ENCODE peak calls at places on chromosome 1, in five cellular contexts. One of them, this sample, is unnamed.

GRCh38 chr1:54107131-54107530 is 45.7 kb downstream of the CDCP2 start:
- DNase-seq in CD4-positive, CD25-positive, alpha-beta regulatory T cell: no peak
- DNase-seq in right atrium auricular region: peak
- DNase-seq in neuronal stem cell: no peak
- DNase-seq in upper lobe of right lung: no peak
- DNase-seq in this sample: no peak

GRCh38 chr1:168320805-168321577 is 40.3 kb downstream of the TBX19 start:
- DNase-seq in upper lobe of right lung: no peak
- DNase-seq in CD4-positive, CD25-positive, alpha-beta regulatory T cell: no peak
- DNase-seq in neuronal stem cell: no peak
- DNase-seq in right atrium auricular region: peak
- DNase-seq in this sample: no peak

GRCh38 chr1:72623299-72623708 is 341.0 kb upstream of the NEGR1 start:
- DNase-seq in right atrium auricular region: no peak
- DNase-seq in CD4-positive, CD25-positive, alpha-beta regulatory T cell: no peak
- DNase-seq in neuronal stem cell: peak
- DNase-seq in upper lobe of right lung: no peak
- DNase-seq in this sample: no peak

GRCh38 chr1:6454856-6455751 is 10.9 kb downstream of the TNFRSF25 start:
- DNase-seq in neuronal stem cell: no peak
- DNase-seq in CD4-positive, CD25-positive, alpha-beta regulatory T cell: peak
- DNase-seq in right atrium auricular region: no peak
- DNase-seq in upper lobe of right lung: no peak
- DNase-seq in this sample: no peak

GRCh38 chr1:227805606-227806197 is 9.8 kb upstream of the PRSS38 start:
- DNase-seq in right atrium auricular region: no peak
- DNase-seq in neuronal stem cell: no peak
- DNase-seq in upper lobe of right lung: no peak
- DNase-seq in CD4-positive, CD25-positive, alpha-beta regulatory T cell: no peak
- DNase-seq in this sample: no peak

GRCh38 chr1:50735443-50735842 is 224.6 kb downstream of the FAF1 start:
- DNase-seq in upper lobe of right lung: no peak
- DNase-seq in neuronal stem cell: no peak
- DNase-seq in right atrium auricular region: no peak
- DNase-seq in CD4-positive, CD25-positive, alpha-beta regulatory T cell: no peak
- DNase-seq in this sample: no peak

GRCh38 chr1:151184211-151184610 is 5.8 kb downstream of the VPS72 start:
- DNase-seq in CD4-positive, CD25-positive, alpha-beta regulatory T cell: no peak
- DNase-seq in right atrium auricular region: no peak
- DNase-seq in upper lobe of right lung: no peak
- DNase-seq in neuronal stem cell: no peak
- DNase-seq in this sample: no peak

GRCh38 chr1:46691997-46692790 is 20.5 kb downstream of the TEX38 start:
- DNase-seq in CD4-positive, CD25-positive, alpha-beta regulatory T cell: no peak
- DNase-seq in upper lobe of right lung: no peak
- DNase-seq in neuronal stem cell: no peak
- DNase-seq in right atrium auricular region: no peak
- DNase-seq in this sample: no peak

GRCh38 chr1:46721806-46722205 is 2.9 kb upstream of the EFCAB14 start:
- DNase-seq in right atrium auricular region: no peak
- DNase-seq in upper lobe of right lung: no peak
- DNase-seq in neuronal stem cell: no peak
- DNase-seq in CD4-positive, CD25-positive, alpha-beta regulatory T cell: no peak
- DNase-seq in this sample: no peak

GRCh38 chr1:232574867-232575523 is 54.9 kb downstream of the SIPA1L2 start:
- DNase-seq in right atrium auricular region: no peak
- DNase-seq in neuronal stem cell: no peak
- DNase-seq in upper lobe of right lung: no peak
- DNase-seq in CD4-positive, CD25-positive, alpha-beta regulatory T cell: no peak
- DNase-seq in this sample: no peak

DNA sequence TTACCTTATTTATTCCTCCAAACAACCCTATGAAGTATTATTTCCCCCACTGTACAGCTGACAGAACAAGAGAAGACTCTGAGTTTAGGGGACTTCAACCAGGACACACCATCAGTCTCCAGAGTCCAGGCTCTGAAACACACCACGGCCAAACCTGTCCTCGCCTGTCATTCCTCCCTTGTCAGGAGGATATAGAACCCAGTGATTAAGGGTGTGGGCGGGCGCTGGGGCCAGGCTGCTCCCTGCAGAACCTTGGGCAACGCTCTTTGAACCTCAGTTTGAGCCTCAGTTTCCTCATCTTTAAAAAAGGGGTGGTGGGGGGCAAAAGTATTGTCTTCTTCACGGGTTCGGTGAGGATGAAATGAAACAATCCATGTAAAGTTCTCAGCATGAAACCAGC is 9.4 kb upstream of the CEP85 start:
- DNase-seq in right atrium auricular region: no peak
- DNase-seq in neuronal stem cell: no peak
- DNase-seq in CD4-positive, CD25-positive, alpha-beta regulatory T cell: no peak
- DNase-seq in upper lobe of right lung: no peak
- DNase-seq in this sample: peak
- H3K4me3 ChIP-seq in right atrium auricular region: no peak
- H3K4me3 ChIP-seq in neuronal stem cell: no peak
- H3K4me3 ChIP-seq in CD4-positive, CD25-positive, alpha-beta regulatory T cell: no peak
- H3K4me3 ChIP-seq in upper lobe of right lung: peak
- H3K4me3 ChIP-seq in this sample: no peak

GRCh38 chr1:174999926-175000696 is at the start of gene CACYBP:
- DNase-seq in right atrium auricular region: no peak
- DNase-seq in CD4-positive, CD25-positive, alpha-beta regulatory T cell: no peak
- DNase-seq in upper lobe of right lung: no peak
- DNase-seq in neuronal stem cell: no peak
- DNase-seq in this sample: no peak

GRCh38 chr1:175005085-175005783 is 5.5 kb downstream of the CACYBP start:
- DNase-seq in CD4-positive, CD25-positive, alpha-beta regulatory T cell: no peak
- DNase-seq in upper lobe of right lung: no peak
- DNase-seq in neuronal stem cell: no peak
- DNase-seq in right atrium auricular region: no peak
- DNase-seq in this sample: no peak

GRCh38 chr1:175000697-175001187 is 995 bp downstream of the CACYBP start:
- DNase-seq in right atrium auricular region: no peak
- DNase-seq in upper lobe of right lung: no peak
- DNase-seq in CD4-positive, CD25-positive, alpha-beta regulatory T cell: no peak
- DNase-seq in neuronal stem cell: no peak
- DNase-seq in this sample: no peak

GRCh38 chr1:175003521-175003920 is 3.8 kb downstream of the CACYBP start:
- DNase-seq in neuronal stem cell: no peak
- DNase-seq in right atrium auricular region: no peak
- DNase-seq in upper lobe of right lung: no peak
- DNase-seq in CD4-positive, CD25-positive, alpha-beta regulatory T cell: no peak
- DNase-seq in this sample: no peak

DNA sequence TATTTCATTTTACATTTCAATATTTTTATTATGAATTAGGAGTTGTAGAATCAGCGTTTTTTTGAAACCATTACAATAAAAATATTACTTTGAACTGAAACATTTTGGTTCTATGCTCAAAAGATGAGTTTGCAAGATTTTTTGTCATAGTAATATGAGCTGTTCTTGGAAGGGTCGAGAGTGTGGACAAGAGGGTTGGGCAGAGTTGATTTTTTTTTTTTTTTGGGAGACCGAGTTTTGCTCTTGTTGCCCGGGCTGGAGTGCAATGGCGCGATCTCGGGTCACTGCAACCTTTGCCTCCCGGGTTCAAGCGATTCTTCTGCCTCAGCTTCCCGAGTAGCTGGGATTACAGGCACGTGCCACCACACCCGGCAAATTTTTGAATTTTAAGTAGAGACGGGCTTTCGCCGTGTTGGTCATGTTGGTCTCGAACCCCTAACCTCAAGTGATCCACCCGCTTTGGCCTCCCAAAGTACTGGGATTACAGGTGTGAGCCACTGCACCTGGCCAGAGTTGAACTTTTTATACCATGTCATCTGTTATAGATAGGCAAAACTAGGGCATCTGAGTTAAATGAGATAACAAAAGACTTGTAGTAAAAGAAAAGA is 3.3 kb downstream of the CACYBP start:
- DNase-seq in neuronal stem cell: no peak
- DNase-seq in right atrium auricular region: no peak
- DNase-seq in CD4-positive, CD25-positive, alpha-beta regulatory T cell: no peak
- DNase-seq in upper lobe of right lung: no peak
- DNase-seq in this sample: no peak
- H3K4me3 ChIP-seq in neuronal stem cell: no peak
- H3K4me3 ChIP-seq in right atrium auricular region: no peak
- H3K4me3 ChIP-seq in CD4-positive, CD25-positive, alpha-beta regulatory T cell: peak
- H3K4me3 ChIP-seq in upper lobe of right lung: no peak
- H3K4me3 ChIP-seq in this sample: no peak

GRCh38 chr1:52034050-52034384 is 407 bp upstream of the KTI12 start:
- DNase-seq in CD4-positive, CD25-positive, alpha-beta regulatory T cell: no peak
- DNase-seq in right atrium auricular region: no peak
- DNase-seq in neuronal stem cell: no peak
- DNase-seq in upper lobe of right lung: no peak
- DNase-seq in this sample: no peak
- H3K4me3 ChIP-seq in CD4-positive, CD25-positive, alpha-beta regulatory T cell: peak
- H3K4me3 ChIP-seq in right atrium auricular region: peak
- H3K4me3 ChIP-seq in neuronal stem cell: peak
- H3K4me3 ChIP-seq in upper lobe of right lung: peak
- H3K4me3 ChIP-seq in this sample: no peak

DNA sequence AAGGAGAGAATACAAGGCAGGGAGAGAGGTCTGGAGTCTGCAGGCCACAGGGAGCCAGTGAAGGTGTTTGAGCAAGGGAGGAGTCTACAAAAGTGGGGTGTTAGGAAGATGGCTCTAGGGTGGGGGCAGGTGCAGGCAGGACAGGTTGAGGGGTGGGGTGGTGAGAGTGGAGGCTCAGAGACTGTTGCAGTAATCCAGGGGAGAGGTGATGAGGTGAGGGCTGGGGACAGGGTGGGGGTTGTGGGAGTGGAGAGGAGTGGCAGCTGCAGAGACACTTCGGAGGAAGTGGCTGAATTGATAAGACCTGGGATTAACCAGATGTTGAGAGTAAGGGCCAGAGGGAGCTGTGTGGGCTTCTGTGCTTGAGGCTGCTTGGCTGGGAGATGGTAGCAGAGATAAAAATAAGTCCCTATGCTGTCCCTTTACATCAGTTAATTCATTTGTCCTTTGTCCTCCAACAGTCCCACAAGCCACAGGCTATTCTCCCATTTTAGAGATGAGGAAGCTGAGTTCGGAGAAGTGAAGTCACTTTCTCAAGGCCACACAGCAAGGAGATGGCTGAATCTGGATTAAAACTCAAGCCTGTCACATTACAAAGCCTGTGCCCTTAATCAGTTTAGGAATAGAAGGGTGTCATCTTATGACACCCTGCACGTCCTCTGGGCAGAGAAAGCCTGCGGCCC is 54.8 kb upstream of the SYNC start:
- DNase-seq in neuronal stem cell: no peak
- DNase-seq in CD4-positive, CD25-positive, alpha-beta regulatory T cell: no peak
- DNase-seq in upper lobe of right lung: no peak
- DNase-seq in right atrium auricular region: no peak
- DNase-seq in this sample: no peak
- H3K4me3 ChIP-seq in neuronal stem cell: no peak
- H3K4me3 ChIP-seq in CD4-positive, CD25-positive, alpha-beta regulatory T cell: no peak
- H3K4me3 ChIP-seq in upper lobe of right lung: no peak
- H3K4me3 ChIP-seq in right atrium auricular region: no peak
- H3K4me3 ChIP-seq in this sample: no peak

GRCh38 chr1:184017226-184017787 is 20.2 kb downstream of the COLGALT2 start:
- DNase-seq in neuronal stem cell: no peak
- DNase-seq in upper lobe of right lung: no peak
- DNase-seq in right atrium auricular region: no peak
- DNase-seq in CD4-positive, CD25-positive, alpha-beta regulatory T cell: no peak
- DNase-seq in this sample: no peak

GRCh38 chr1:184020855-184021254 is 16.7 kb downstream of the COLGALT2 start:
- DNase-seq in CD4-positive, CD25-positive, alpha-beta regulatory T cell: no peak
- DNase-seq in upper lobe of right lung: no peak
- DNase-seq in right atrium auricular region: no peak
- DNase-seq in neuronal stem cell: no peak
- DNase-seq in this sample: no peak

GRCh38 chr1:184019066-184019465 is 18.5 kb downstream of the COLGALT2 start:
- DNase-seq in upper lobe of right lung: no peak
- DNase-seq in right atrium auricular region: no peak
- DNase-seq in CD4-positive, CD25-positive, alpha-beta regulatory T cell: no peak
- DNase-seq in neuronal stem cell: no peak
- DNase-seq in this sample: no peak

GRCh38 chr1:184020328-184020727 is 17.2 kb downstream of the COLGALT2 start:
- DNase-seq in neuronal stem cell: no peak
- DNase-seq in CD4-positive, CD25-positive, alpha-beta regulatory T cell: no peak
- DNase-seq in right atrium auricular region: no peak
- DNase-seq in upper lobe of right lung: no peak
- DNase-seq in this sample: no peak

GRCh38 chr1:184019506-184019905 is 18.0 kb downstream of the COLGALT2 start:
- DNase-seq in neuronal stem cell: no peak
- DNase-seq in right atrium auricular region: no peak
- DNase-seq in CD4-positive, CD25-positive, alpha-beta regulatory T cell: no peak
- DNase-seq in upper lobe of right lung: no peak
- DNase-seq in this sample: no peak
- H3K4me3 ChIP-seq in neuronal stem cell: no peak
- H3K4me3 ChIP-seq in right atrium auricular region: no peak
- H3K4me3 ChIP-seq in CD4-positive, CD25-positive, alpha-beta regulatory T cell: no peak
- H3K4me3 ChIP-seq in upper lobe of right lung: no peak
- H3K4me3 ChIP-seq in this sample: no peak

GRCh38 chr1:32066489-32066873 is 6.3 kb upstream of the TMEM39B start:
- DNase-seq in upper lobe of right lung: no peak
- DNase-seq in right atrium auricular region: peak
- DNase-seq in neuronal stem cell: no peak
- DNase-seq in CD4-positive, CD25-positive, alpha-beta regulatory T cell: no peak
- DNase-seq in this sample: peak
- H3K4me3 ChIP-seq in upper lobe of right lung: no peak
- H3K4me3 ChIP-seq in right atrium auricular region: no peak
- H3K4me3 ChIP-seq in neuronal stem cell: no peak
- H3K4me3 ChIP-seq in CD4-positive, CD25-positive, alpha-beta regulatory T cell: peak
- H3K4me3 ChIP-seq in this sample: no peak

This sample was measured in aorta.